ENCODE peak calls at places on chromosomes 7 and 10, in eight cellular contexts. One of them, this sample, is unnamed.
A peak's percentile ranks its signal among the peaks of the same experiment; 100 is the strongest.

GRCh38 chr10:10032991-10033390 is 984.7 kb upstream of the CELF2 start:
- DNase-seq in IMR-90: no peak
- DNase-seq in BE2C: no peak
- DNase-seq in fibroblast of mammary gland: no peak
- DNase-seq in foreskin fibroblast: no peak
- DNase-seq in CD4-positive, alpha-beta T cell: no peak
- DNase-seq in kidney epithelial cell: no peak
- DNase-seq in fibroblast of lung: no peak
- DNase-seq in this sample: no peak

GRCh38 chr10:92074126-92074887 is 150.7 kb downstream of the BTAF1 start:
- DNase-seq in IMR-90: peak; percentile 6
- DNase-seq in BE2C: no peak
- DNase-seq in fibroblast of mammary gland: peak; percentile 11
- DNase-seq in foreskin fibroblast: peak; percentile 29
- DNase-seq in CD4-positive, alpha-beta T cell: no peak
- DNase-seq in kidney epithelial cell: no peak
- DNase-seq in fibroblast of lung: no peak
- DNase-seq in this sample: peak; percentile 18

GRCh38 chr7:73519867-73520672 is 2.0 kb downstream of the BAZ1B start:
- DNase-seq in IMR-90: peak; percentile 3
- DNase-seq in BE2C: no peak
- DNase-seq in fibroblast of mammary gland: peak; percentile 8
- DNase-seq in foreskin fibroblast: peak; percentile 15
- DNase-seq in CD4-positive, alpha-beta T cell: no peak
- DNase-seq in kidney epithelial cell: no peak
- DNase-seq in fibroblast of lung: peak; percentile 11
- DNase-seq in this sample: peak; percentile 25

GRCh38 chr10:17009228-17009700 is 120.3 kb downstream of the CUBN start:
- DNase-seq in IMR-90: peak; percentile 80
- DNase-seq in BE2C: no peak
- DNase-seq in fibroblast of mammary gland: peak; percentile 86
- DNase-seq in foreskin fibroblast: peak; percentile 90
- DNase-seq in CD4-positive, alpha-beta T cell: no peak
- DNase-seq in kidney epithelial cell: no peak
- DNase-seq in fibroblast of lung: peak; percentile 85
- DNase-seq in this sample: peak; percentile 84

GRCh38 chr7:132703742-132704141 is 127.5 kb upstream of the PLXNA4 start:
- DNase-seq in IMR-90: no peak
- DNase-seq in BE2C: no peak
- DNase-seq in fibroblast of mammary gland: no peak
- DNase-seq in foreskin fibroblast: no peak
- DNase-seq in CD4-positive, alpha-beta T cell: no peak
- DNase-seq in kidney epithelial cell: no peak
- DNase-seq in fibroblast of lung: no peak
- DNase-seq in this sample: no peak

GRCh38 chr7:83581667-83582435 is 67.1 kb downstream of the SEMA3E start:
- DNase-seq in IMR-90: no peak
- DNase-seq in BE2C: no peak
- DNase-seq in fibroblast of mammary gland: no peak
- DNase-seq in foreskin fibroblast: no peak
- DNase-seq in CD4-positive, alpha-beta T cell: no peak
- DNase-seq in kidney epithelial cell: no peak
- DNase-seq in fibroblast of lung: no peak
- DNase-seq in this sample: no peak

GRCh38 chr7:139108256-139109187 is 998 bp downstream of the ZC3HAV1 start:
- DNase-seq in IMR-90: peak; percentile 4
- DNase-seq in BE2C: peak; percentile 40
- DNase-seq in fibroblast of mammary gland: peak; percentile 10
- DNase-seq in foreskin fibroblast: peak; percentile 47
- DNase-seq in CD4-positive, alpha-beta T cell: no peak
- DNase-seq in kidney epithelial cell: no peak
- DNase-seq in fibroblast of lung: peak; percentile 27
- DNase-seq in this sample: peak; percentile 30

GRCh38 chr7:127365164-127365956 is 27.1 kb downstream of the ZNF800 start:
- DNase-seq in IMR-90: no peak
- DNase-seq in BE2C: no peak
- DNase-seq in fibroblast of mammary gland: no peak
- DNase-seq in foreskin fibroblast: no peak
- DNase-seq in CD4-positive, alpha-beta T cell: no peak
- DNase-seq in kidney epithelial cell: no peak
- DNase-seq in fibroblast of lung: peak; percentile 3
- DNase-seq in this sample: no peak

GRCh38 chr10:43383204-43383971 is 12.0 kb downstream of the FXYD4 start:
- DNase-seq in IMR-90: no peak
- DNase-seq in BE2C: no peak
- DNase-seq in fibroblast of mammary gland: no peak
- DNase-seq in foreskin fibroblast: peak; percentile 65
- DNase-seq in CD4-positive, alpha-beta T cell: no peak
- DNase-seq in kidney epithelial cell: no peak
- DNase-seq in fibroblast of lung: no peak
- DNase-seq in this sample: no peak

GRCh38 chr7:44765579-44766415 is 17.1 kb downstream of the ZMIZ2 start:
- DNase-seq in IMR-90: no peak
- DNase-seq in BE2C: no peak
- DNase-seq in fibroblast of mammary gland: no peak
- DNase-seq in foreskin fibroblast: no peak
- DNase-seq in CD4-positive, alpha-beta T cell: no peak
- DNase-seq in kidney epithelial cell: no peak
- DNase-seq in fibroblast of lung: no peak
- DNase-seq in this sample: no peak

GRCh38 chr7:81462672-81463071 is 307.2 kb downstream of the HGF start:
- DNase-seq in IMR-90: peak; percentile 85
- DNase-seq in BE2C: no peak
- DNase-seq in fibroblast of mammary gland: peak; percentile 72
- DNase-seq in foreskin fibroblast: peak; percentile 78
- DNase-seq in CD4-positive, alpha-beta T cell: no peak
- DNase-seq in kidney epithelial cell: no peak
- DNase-seq in fibroblast of lung: peak; percentile 69
- DNase-seq in this sample: peak; percentile 88

GRCh38 chr10:114565066-114565465 is 93.0 kb downstream of the ABLIM1 start:
- DNase-seq in IMR-90: peak; percentile 77
- DNase-seq in BE2C: no peak
- DNase-seq in fibroblast of mammary gland: peak; percentile 45
- DNase-seq in foreskin fibroblast: peak; percentile 62
- DNase-seq in CD4-positive, alpha-beta T cell: no peak
- DNase-seq in kidney epithelial cell: no peak
- DNase-seq in fibroblast of lung: peak; percentile 27
- DNase-seq in this sample: no peak

GRCh38 chr7:24704311-24704710 is 53.0 kb downstream of the GSDME start:
- DNase-seq in IMR-90: no peak
- DNase-seq in BE2C: no peak
- DNase-seq in fibroblast of mammary gland: peak; percentile 31
- DNase-seq in foreskin fibroblast: no peak
- DNase-seq in CD4-positive, alpha-beta T cell: no peak
- DNase-seq in kidney epithelial cell: no peak
- DNase-seq in fibroblast of lung: no peak
- DNase-seq in this sample: no peak

GRCh38 chr7:85010306-85010705 is 176.6 kb downstream of the SEMA3D start:
- DNase-seq in IMR-90: no peak
- DNase-seq in BE2C: peak; percentile 12
- DNase-seq in fibroblast of mammary gland: no peak
- DNase-seq in foreskin fibroblast: no peak
- DNase-seq in CD4-positive, alpha-beta T cell: no peak
- DNase-seq in kidney epithelial cell: no peak
- DNase-seq in fibroblast of lung: no peak
- DNase-seq in this sample: no peak

GRCh38 chr10:101538481-101538880 is 49.6 kb downstream of the POLL start:
- DNase-seq in IMR-90: no peak
- DNase-seq in BE2C: no peak
- DNase-seq in fibroblast of mammary gland: no peak
- DNase-seq in foreskin fibroblast: no peak
- DNase-seq in CD4-positive, alpha-beta T cell: no peak
- DNase-seq in kidney epithelial cell: no peak
- DNase-seq in fibroblast of lung: no peak
- DNase-seq in this sample: no peak

GRCh38 chr10:117569610-117570395 is 27.3 kb downstream of the EMX2 start:
- DNase-seq in IMR-90: no peak
- DNase-seq in BE2C: no peak
- DNase-seq in fibroblast of mammary gland: no peak
- DNase-seq in foreskin fibroblast: no peak
- DNase-seq in CD4-positive, alpha-beta T cell: no peak
- DNase-seq in kidney epithelial cell: no peak
- DNase-seq in fibroblast of lung: no peak
- DNase-seq in this sample: no peak

GRCh38 chr7:22433710-22434460 is 66.1 kb downstream of the STEAP1B start:
- DNase-seq in IMR-90: peak; percentile 47
- DNase-seq in BE2C: peak; percentile 88
- DNase-seq in fibroblast of mammary gland: peak; percentile 69
- DNase-seq in foreskin fibroblast: peak; percentile 57
- DNase-seq in CD4-positive, alpha-beta T cell: no peak
- DNase-seq in kidney epithelial cell: no peak
- DNase-seq in fibroblast of lung: peak; percentile 33
- DNase-seq in this sample: peak; percentile 31

DNA sequence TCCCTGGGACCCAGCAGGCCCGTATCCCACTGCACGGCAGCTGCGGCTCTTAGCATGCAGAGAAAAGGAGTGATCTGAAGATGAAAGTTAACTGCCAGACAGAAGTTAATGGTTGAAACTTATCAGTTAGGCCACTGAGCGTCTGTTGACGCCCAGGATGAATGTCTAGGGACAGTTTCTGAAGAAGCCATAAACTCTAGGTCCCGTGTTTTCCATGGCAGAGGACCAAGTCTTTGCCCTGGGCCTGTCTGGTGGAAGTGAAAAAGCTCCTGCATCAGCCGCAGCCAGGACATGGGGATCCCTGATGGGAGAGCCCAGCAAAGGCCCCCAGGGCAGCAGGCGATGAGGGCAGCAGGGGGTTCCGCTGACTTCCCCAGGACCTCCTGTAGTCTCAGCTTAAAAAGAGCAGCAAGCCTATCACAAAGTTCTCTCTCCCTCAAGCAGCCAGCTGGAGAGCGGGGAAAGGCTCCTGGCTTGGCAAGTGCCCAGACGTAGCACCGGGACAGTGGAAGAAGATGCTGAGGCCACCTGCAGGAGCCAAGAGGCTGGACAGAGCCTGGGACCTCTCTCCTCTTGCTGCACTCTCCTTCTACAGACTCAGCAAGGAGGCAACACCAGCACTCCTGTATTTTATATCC is 79.6 kb downstream of the TNS3 start:
- DNase-seq in IMR-90: no peak
- DNase-seq in BE2C: no peak
- DNase-seq in fibroblast of mammary gland: no peak
- DNase-seq in foreskin fibroblast: no peak
- DNase-seq in CD4-positive, alpha-beta T cell: no peak
- DNase-seq in kidney epithelial cell: no peak
- DNase-seq in fibroblast of lung: no peak
- DNase-seq in this sample: no peak
- TF ChIP-seq CTCF in IMR-90: no peak
- TF ChIP-seq CTCF in BE2C: no peak
- TF ChIP-seq CTCF in fibroblast of mammary gland: no peak
- TF ChIP-seq CTCF in foreskin fibroblast: no peak
- TF ChIP-seq CTCF in CD4-positive, alpha-beta T cell: no peak
- TF ChIP-seq CTCF in kidney epithelial cell: no peak
- TF ChIP-seq CTCF in fibroblast of lung: no peak
- TF ChIP-seq CTCF in this sample: no peak

GRCh38 chr10:11434323-11434722 is 177.1 kb downstream of the USP6NL start:
- DNase-seq in IMR-90: no peak
- DNase-seq in BE2C: no peak
- DNase-seq in fibroblast of mammary gland: no peak
- DNase-seq in foreskin fibroblast: no peak
- DNase-seq in CD4-positive, alpha-beta T cell: no peak
- DNase-seq in kidney epithelial cell: no peak
- DNase-seq in fibroblast of lung: no peak
- DNase-seq in this sample: no peak
- TF ChIP-seq CTCF in IMR-90: no peak
- TF ChIP-seq CTCF in BE2C: peak; percentile 49
- TF ChIP-seq CTCF in fibroblast of mammary gland: peak; percentile 32
- TF ChIP-seq CTCF in foreskin fibroblast: peak; percentile 12
- TF ChIP-seq CTCF in CD4-positive, alpha-beta T cell: no peak
- TF ChIP-seq CTCF in kidney epithelial cell: peak; percentile 31
- TF ChIP-seq CTCF in fibroblast of lung: peak; percentile 14
- TF ChIP-seq CTCF in this sample: no peak

DNA sequence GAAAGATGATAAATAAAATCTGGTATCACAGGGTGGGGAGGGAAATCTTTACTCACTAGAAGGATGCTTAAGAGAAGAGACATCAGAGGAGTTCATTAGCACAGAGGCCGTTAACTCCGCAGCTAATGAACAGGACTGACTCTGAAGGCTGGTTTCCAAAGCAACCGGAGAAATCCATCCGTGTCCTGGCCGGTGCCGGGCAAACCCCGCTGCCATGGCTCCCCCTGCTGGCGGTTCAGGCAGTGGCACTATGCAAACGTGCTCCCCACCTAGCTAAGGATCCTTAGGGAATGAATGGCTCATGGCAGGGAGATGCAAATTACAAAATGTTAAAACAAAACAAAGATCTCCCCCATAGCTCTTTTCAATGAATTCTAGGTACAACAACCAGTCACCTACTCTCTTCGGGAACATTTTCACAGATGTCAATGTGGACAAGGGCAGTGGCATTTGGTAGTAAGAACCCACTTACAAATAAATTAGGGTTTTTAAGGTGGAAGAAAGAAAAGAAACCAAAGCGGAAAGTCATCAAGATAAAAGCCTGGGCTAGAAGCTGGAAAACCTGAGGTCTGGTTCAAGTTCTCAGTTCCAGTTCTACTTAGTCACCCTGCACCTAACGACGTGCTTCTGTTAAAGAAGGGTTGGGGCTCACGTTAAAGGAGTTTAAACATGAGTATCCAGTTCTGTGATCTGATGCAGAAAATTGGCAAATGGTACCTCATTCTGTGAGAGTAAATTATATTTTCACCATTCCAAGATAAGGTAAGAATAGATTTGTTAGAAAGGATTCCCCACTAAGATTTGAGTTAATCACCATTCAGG is 138.2 kb downstream of the SVIL start:
- DNase-seq in IMR-90: peak; percentile 61
- DNase-seq in BE2C: peak; percentile 84
- DNase-seq in fibroblast of mammary gland: peak; percentile 65
- DNase-seq in foreskin fibroblast: peak; percentile 85
- DNase-seq in CD4-positive, alpha-beta T cell: peak; percentile 42
- DNase-seq in kidney epithelial cell: no peak
- DNase-seq in fibroblast of lung: peak; percentile 52
- DNase-seq in this sample: peak; percentile 75
- TF ChIP-seq CTCF in IMR-90: peak; percentile 94
- TF ChIP-seq CTCF in BE2C: peak; percentile 94
- TF ChIP-seq CTCF in fibroblast of mammary gland: peak; percentile 90
- TF ChIP-seq CTCF in foreskin fibroblast: peak; percentile 99
- TF ChIP-seq CTCF in CD4-positive, alpha-beta T cell: peak; percentile 94
- TF ChIP-seq CTCF in kidney epithelial cell: peak; percentile 98
- TF ChIP-seq CTCF in fibroblast of lung: peak; percentile 97
- TF ChIP-seq CTCF in this sample: peak; percentile 99

GRCh38 chr7:94907420-94908203 is at the start of gene PPP1R9A:
- DNase-seq in IMR-90: no peak
- DNase-seq in BE2C: no peak
- DNase-seq in fibroblast of mammary gland: peak; percentile 6
- DNase-seq in foreskin fibroblast: peak; percentile 65
- DNase-seq in CD4-positive, alpha-beta T cell: no peak
- DNase-seq in kidney epithelial cell: no peak
- DNase-seq in fibroblast of lung: peak; percentile 44
- DNase-seq in this sample: no peak
- TF ChIP-seq CTCF in IMR-90: peak; percentile 2
- TF ChIP-seq CTCF in BE2C: no peak
- TF ChIP-seq CTCF in fibroblast of mammary gland: peak; percentile 16
- TF ChIP-seq CTCF in foreskin fibroblast: peak; percentile 18
- TF ChIP-seq CTCF in CD4-positive, alpha-beta T cell: no peak
- TF ChIP-seq CTCF in kidney epithelial cell: peak; percentile 61
- TF ChIP-seq CTCF in fibroblast of lung: peak; percentile 29
- TF ChIP-seq CTCF in this sample: peak; percentile 8

DNA sequence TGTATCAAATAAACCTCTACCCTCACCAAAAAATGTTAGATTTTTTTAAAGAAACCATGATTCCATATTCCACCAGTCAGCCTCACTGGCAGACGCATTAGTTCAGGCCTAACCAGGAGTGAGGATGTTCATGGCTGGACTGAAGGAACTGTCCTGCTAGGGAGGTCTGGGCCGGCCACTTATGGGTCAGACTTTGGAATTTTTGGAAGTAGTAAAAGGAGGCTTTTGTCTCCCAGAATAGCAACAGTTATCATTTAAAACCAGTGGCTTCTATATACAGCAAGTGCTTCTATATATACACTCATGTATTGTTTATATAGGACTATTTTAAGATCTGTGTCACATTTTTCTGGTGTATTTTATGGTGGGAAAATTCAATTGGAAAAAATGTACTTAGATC is 120.5 kb downstream of the CNNM2 start:
- DNase-seq in IMR-90: peak; percentile 84
- DNase-seq in BE2C: no peak
- DNase-seq in fibroblast of mammary gland: no peak
- DNase-seq in foreskin fibroblast: no peak
- DNase-seq in CD4-positive, alpha-beta T cell: no peak
- DNase-seq in kidney epithelial cell: no peak
- DNase-seq in fibroblast of lung: no peak
- DNase-seq in this sample: no peak
- TF ChIP-seq CTCF in IMR-90: no peak
- TF ChIP-seq CTCF in BE2C: no peak
- TF ChIP-seq CTCF in fibroblast of mammary gland: no peak
- TF ChIP-seq CTCF in foreskin fibroblast: no peak
- TF ChIP-seq CTCF in CD4-positive, alpha-beta T cell: no peak
- TF ChIP-seq CTCF in kidney epithelial cell: no peak
- TF ChIP-seq CTCF in fibroblast of lung: no peak
- TF ChIP-seq CTCF in this sample: no peak